ENCODE peak calls at places on chromosomes 16 and 17, in seven cellular contexts. Z is mucosa of descending colon, X is Panc1, J is Calu3, O is AG10803, T is spleen, I is H1. F is an unnamed sample.

GRCh38 chr16:7505495-7505894 is 172.8 kb downstream of the RBFOX1 start:
- DNase-seq in Z (no peak), X (no peak), J (no peak), O (no peak), T (no peak), I (no peak), F (no peak)

GRCh38 chr17:6753006-6753445 is 2.8 kb upstream of the XAF1 start:
- DNase-seq in Z (peak), X (no peak), J (no peak), O (peak), T (peak), I (no peak), F (peak)

GRCh38 chr16:62213763-62214162 is 177.5 kb upstream of the CDH8 start:
- DNase-seq in Z (no peak), X (no peak), J (no peak), O (no peak), T (no peak), I (peak), F (peak)

GRCh38 chr17:74863420-74864296 is 4.0 kb upstream of the GRIN2C start:
- DNase-seq in Z (no peak), X (no peak), J (no peak), O (no peak), T (no peak), I (no peak), F (no peak)

GRCh38 chr16:30430428-30430970 is 669 bp upstream of the DCTPP1 start:
- DNase-seq in Z (peak), X (no peak), J (no peak), O (no peak), T (no peak), I (no peak), F (no peak)

GRCh38 chr16:2699791-2700600 is 17.7 kb downstream of the KCTD5 start:
- DNase-seq in Z (no peak), X (no peak), J (no peak), O (no peak), T (no peak), I (no peak), F (no peak)

GRCh38 chr17:37713624-37714023 is 31.2 kb downstream of the HNF1B start:
- DNase-seq in Z (no peak), X (no peak), J (peak), O (no peak), T (no peak), I (no peak), F (no peak)

GRCh38 chr17:49358638-49359247 is 3.3 kb downstream of the ZNF652 start:
- DNase-seq in Z (no peak), X (no peak), J (no peak), O (no peak), T (no peak), I (no peak), F (no peak)

GRCh38 chr16:11085025-11085485 is 140.7 kb downstream of the CLEC16A start:
- DNase-seq in Z (no peak), X (no peak), J (no peak), O (peak), T (no peak), I (no peak), F (no peak)

GRCh38 chr17:12180644-12181261 is 160.1 kb downstream of the MAP2K4 start:
- DNase-seq in Z (no peak), X (peak), J (peak), O (peak), T (no peak), I (no peak), F (peak)

GRCh38 chr17:18966831-18967624 is 15.1 kb downstream of the SLC5A10 start:
- DNase-seq in Z (peak), X (no peak), J (no peak), O (peak), T (no peak), I (no peak), F (peak)

GRCh38 chr16:27703545-27703944 is 153.6 kb downstream of the KATNIP start:
- DNase-seq in Z (no peak), X (no peak), J (no peak), O (peak), T (peak), I (no peak), F (no peak)

GRCh38 chr17:39679521-39680192 is 8.2 kb downstream of the PGAP3 start:
- DNase-seq in Z (peak), X (no peak), J (peak), O (no peak), T (peak), I (no peak), F (no peak)

GRCh38 chr17:68539536-68540469 is 27.6 kb downstream of the PRKAR1A start:
- DNase-seq in Z (no peak), X (no peak), J (peak), O (peak), T (no peak), I (no peak), F (no peak)

GRCh38 chr17:58541249-58541648 is 26.8 kb upstream of the MTMR4 start:
- DNase-seq in Z (no peak), X (no peak), J (no peak), O (no peak), T (no peak), I (no peak), F (no peak)

GRCh38 chr17:41915020-41915419 is 3.7 kb downstream of the ACLY start:
- DNase-seq in Z (no peak), X (no peak), J (no peak), O (no peak), T (no peak), I (no peak), F (no peak)

GRCh38 chr17:72358465-72358864 is 237.6 kb downstream of the SOX9 start:
- DNase-seq in Z (no peak), X (no peak), J (peak), O (peak), T (no peak), I (no peak), F (no peak)

GRCh38 chr16:30837904-30838303 is 50.9 kb upstream of the ZNF629 start:
- DNase-seq in Z (no peak), X (no peak), J (no peak), O (no peak), T (no peak), I (no peak), F (no peak)

GRCh38 chr17:58786586-58787295 is 31.1 kb downstream of the PPM1E start:
- DNase-seq in Z (no peak), X (no peak), J (peak), O (peak), T (no peak), I (no peak), F (no peak)

GRCh38 chr16:88634141-88634993 is 4.0 kb upstream of the IL17C start:
- DNase-seq in Z (peak), X (no peak), J (no peak), O (peak), T (peak), I (no peak), F (peak)

GRCh38 chr16:75301804-75302203 is 50.4 kb upstream of the BCAR1 start:
- DNase-seq in Z (no peak), X (no peak), J (no peak), O (peak), T (no peak), I (no peak), F (no peak)

GRCh38 chr16:61792194-61792904 is 243.9 kb downstream of the CDH8 start:
- DNase-seq in Z (no peak), X (peak), J (no peak), O (peak), T (no peak), I (no peak), F (no peak)

GRCh38 chr16:3215601-3216262 is 19.2 kb downstream of the ZNF200 start:
- DNase-seq in Z (no peak), X (no peak), J (no peak), O (no peak), T (no peak), I (no peak), F (no peak)

GRCh38 chr16:78395035-78395434 is 295.6 kb downstream of the WWOX start:
- DNase-seq in Z (no peak), X (no peak), J (no peak), O (no peak), T (no peak), I (no peak), F (no peak)

GRCh38 chr16:83717308-83717707 is 90.5 kb upstream of the HSBP1 start:
- DNase-seq in Z (no peak), X (no peak), J (no peak), O (no peak), T (no peak), I (no peak), F (no peak)

GRCh38 chr16:19589771-19590302 is 34.3 kb downstream of the VPS35L start:
- DNase-seq in Z (no peak), X (no peak), J (no peak), O (peak), T (no peak), I (no peak), F (peak)

GRCh38 chr17:12613566-12613965 is 52.1 kb upstream of the MYOCD start:
- DNase-seq in Z (no peak), X (no peak), J (no peak), O (peak), T (no peak), I (no peak), F (no peak)

GRCh38 chr16:73000020-73000906 is 47.7 kb downstream of the ZFHX3 start:
- DNase-seq in Z (no peak), X (no peak), J (peak), O (peak), T (no peak), I (no peak), F (no peak)

DNA sequence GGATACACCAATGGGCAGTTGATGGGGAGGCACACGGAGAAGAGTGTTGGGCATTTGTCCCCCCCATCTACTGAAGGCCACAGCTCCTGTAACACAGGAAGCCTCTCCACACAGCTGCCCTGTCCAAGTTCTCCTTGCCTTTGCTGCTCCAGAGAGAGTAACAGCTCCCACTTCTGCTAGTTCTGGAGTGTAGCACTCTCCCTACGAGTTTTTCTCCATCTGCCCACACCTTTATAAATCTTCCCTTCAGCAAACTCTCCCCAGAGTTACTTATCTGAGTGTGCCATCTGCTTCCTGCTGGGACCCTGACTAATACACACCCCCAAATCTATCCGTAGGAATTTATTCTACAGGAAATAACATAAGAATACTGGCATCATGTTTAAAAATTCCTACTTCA is 42.6 kb upstream of the ERN1 start:
- DNase-seq in Z (no peak), X (no peak), J (no peak), O (no peak), T (no peak), I (no peak), F (no peak)
- TF ChIP-seq CTCF in Z (no peak), X (no peak), J (no peak), O (no peak), T (peak), I (no peak), F (no peak)

GRCh38 chr17:50864747-50865059 is 1.5 kb downstream of the TOB1 start:
- DNase-seq in Z (no peak), X (no peak), J (peak), O (no peak), T (no peak), I (no peak), F (no peak)
- TF ChIP-seq CTCF in Z (no peak), X (no peak), J (no peak), O (no peak), T (no peak), I (no peak), F (no peak)

GRCh38 chr17:82063424-82064415 is 1.9 kb downstream of the DUS1L start:
- DNase-seq in Z (no peak), X (no peak), J (no peak), O (no peak), T (peak), I (no peak), F (no peak)

GRCh38 chr17:82061047-82061925 is 4.3 kb downstream of the DUS1L start:
- DNase-seq in Z (no peak), X (no peak), J (no peak), O (no peak), T (peak), I (no peak), F (no peak)

GRCh38 chr17:82062984-82063368 is 2.6 kb downstream of the DUS1L start:
- DNase-seq in Z (no peak), X (no peak), J (no peak), O (no peak), T (no peak), I (no peak), F (no peak)

GRCh38 chr17:82060614-82061013 is 5.0 kb downstream of the DUS1L start:
- DNase-seq in Z (no peak), X (no peak), J (no peak), O (no peak), T (peak), I (no peak), F (no peak)

DNA sequence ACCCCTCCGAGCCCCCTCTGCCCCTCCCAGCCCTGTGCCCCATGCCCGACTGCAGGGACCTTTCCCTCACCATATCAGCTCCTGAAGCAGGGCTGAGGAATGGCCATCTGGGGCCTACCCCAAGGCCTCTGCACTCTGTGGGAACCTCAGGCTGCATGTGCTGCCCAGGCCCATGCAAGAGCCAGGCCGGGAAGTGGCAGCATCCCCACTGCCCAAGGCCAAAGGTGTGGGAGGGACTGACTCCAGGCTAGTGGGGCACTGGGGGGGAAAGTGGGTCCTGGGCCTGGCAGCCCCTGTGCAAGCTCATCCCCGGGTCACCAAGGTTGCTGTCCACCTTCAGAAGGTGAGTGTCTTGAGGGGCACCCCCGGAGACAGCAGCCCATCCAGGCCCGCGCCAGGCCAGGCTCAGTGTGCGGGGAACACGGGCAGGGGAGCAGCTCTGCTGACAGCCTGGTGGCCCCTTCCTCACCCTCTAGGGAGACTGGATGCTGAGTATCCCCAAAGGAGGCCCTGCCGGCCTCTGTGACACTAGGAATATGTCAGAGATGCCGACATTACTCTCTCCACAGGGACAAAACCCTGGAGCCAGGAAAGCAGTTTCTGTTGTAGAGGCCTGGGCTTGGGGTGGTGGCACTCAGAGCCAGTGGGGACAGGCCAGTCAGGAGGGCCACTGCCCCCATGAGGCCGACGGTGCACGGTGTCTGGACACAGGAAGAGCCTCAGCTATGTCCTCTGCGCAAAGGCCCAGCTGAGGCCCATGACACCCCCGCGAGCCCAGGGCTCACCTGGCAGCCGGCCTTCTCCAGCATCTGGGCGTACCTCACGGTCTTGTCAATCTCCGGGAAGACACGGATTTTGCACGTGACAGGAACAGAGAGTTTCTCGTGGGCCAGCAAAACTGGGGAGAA is 3.3 kb downstream of the DUS1L start:
- DNase-seq in Z (no peak), X (no peak), J (no peak), O (no peak), T (peak), I (no peak), F (no peak)
- TF ChIP-seq CTCF in Z (no peak), X (no peak), J (no peak), O (no peak), T (no peak), I (no peak), F (no peak)

GRCh38 chr17:44084131-44084538 is 13.6 kb downstream of the G6PC3 start:
- DNase-seq in Z (no peak), X (no peak), J (peak), O (no peak), T (no peak), I (no peak), F (peak)
- TF ChIP-seq CTCF in Z (no peak), X (no peak), J (peak), O (peak), T (no peak), I (peak), F (peak)